ENCODE peak calls at places on chromosome 20, in nine cellular contexts. G is activated T-helper 1 cell treated with anti-CD3 and anti-CD28 coated beads, Interleukin-12 subunit alpha, Interleukin-12 subunit beta, Interleukin-2, Interleukin-4 antibody, amounts not matched to agents 30 ng/mL and 10 ng/mL and 1 ng/mL, durations not matched to agents 14 hours and 24 hours and 36 hours; S is A172; R is stimulated activated naive B cell treated with anti-CD40 and anti-IgM and Interleukin-4, amounts not matched to agents 10 μg/mL and 1 μg/mL and 100 μg/mL, for 72 hours; Z is AG10803; X is pancreas; V is activated naive CD4-positive, alpha-beta T cell treated with anti-CD3 and anti-CD28 coated beads, Interleukin-2, amount 50 U/mL, for 16 hours; N is ureter; H is HCEC 1CT. D is an unnamed sample.

GRCh38 chr20:44615169-44615791 is 32.9 kb downstream of the PKIG start:
- DNase-seq in G (no peak), S (no peak), R (peak), Z (no peak), X (no peak), V (no peak), N (no peak), H (no peak), D (peak)

GRCh38 chr20:37516697-37517370 is 4.2 kb upstream of the NNAT start:
- DNase-seq in G (no peak), S (no peak), R (no peak), Z (peak), X (no peak), V (no peak), N (no peak), H (peak), D (no peak)

GRCh38 chr20:24787621-24788020 is 161.4 kb upstream of the CST7 start:
- DNase-seq in G (no peak), S (no peak), R (no peak), Z (no peak), X (no peak), V (no peak), N (no peak), H (no peak), D (no peak)

GRCh38 chr20:45020236-45020886 is 54.0 kb downstream of the STK4 start:
- DNase-seq in G (no peak), S (no peak), R (no peak), Z (peak), X (no peak), V (no peak), N (peak), H (peak), D (no peak)

GRCh38 chr20:3045042-3045815 is 623 bp upstream of the MRPS26 start:
- DNase-seq in G (no peak), S (peak), R (peak), Z (peak), X (peak), V (peak), N (no peak), H (peak), D (peak)

GRCh38 chr20:38673261-38673660 is 51.0 kb upstream of the SLC32A1 start:
- DNase-seq in G (no peak), S (no peak), R (no peak), Z (no peak), X (no peak), V (no peak), N (no peak), H (no peak), D (no peak)

GRCh38 chr20:41135187-41135887 is 2.0 kb upstream of the PLCG1 start:
- DNase-seq in G (peak), S (peak), R (peak), Z (no peak), X (peak), V (peak), N (no peak), H (no peak), D (no peak)

GRCh38 chr20:63118303-63118670 is 97.6 kb downstream of the YTHDF1 start:
- DNase-seq in G (no peak), S (no peak), R (no peak), Z (no peak), X (peak), V (no peak), N (no peak), H (no peak), D (no peak)

GRCh38 chr20:62665826-62666735 is 23.8 kb downstream of the SLCO4A1 start:
- DNase-seq in G (no peak), S (peak), R (no peak), Z (no peak), X (no peak), V (no peak), N (no peak), H (no peak), D (no peak)

GRCh38 chr20:741620-742019 is 26.7 kb downstream of the SLC52A3 start:
- DNase-seq in G (no peak), S (no peak), R (no peak), Z (no peak), X (no peak), V (no peak), N (no peak), H (no peak), D (no peak)

GRCh38 chr20:50118203-50118602 is 5.3 kb upstream of the UBE2V1 start:
- DNase-seq in G (no peak), S (no peak), R (no peak), Z (no peak), X (no peak), V (no peak), N (no peak), H (no peak), D (no peak)

GRCh38 chr20:32359633-32360332 is 1.7 kb downstream of the ASXL1 start:
- DNase-seq in G (no peak), S (no peak), R (no peak), Z (peak), X (no peak), V (no peak), N (no peak), H (no peak), D (peak)

GRCh38 chr20:63277466-63278272 is 5.1 kb downstream of the ARFGAP1 start:
- DNase-seq in G (no peak), S (no peak), R (no peak), Z (no peak), X (peak), V (no peak), N (no peak), H (no peak), D (no peak)

GRCh38 chr20:22763257-22763906 is 179.0 kb upstream of the FOXA2 start:
- DNase-seq in G (no peak), S (peak), R (no peak), Z (peak), X (no peak), V (no peak), N (peak), H (no peak), D (peak)

GRCh38 chr20:61185841-61186601 is 66.0 kb upstream of the CDH4 start:
- DNase-seq in G (no peak), S (peak), R (no peak), Z (peak), X (no peak), V (no peak), N (no peak), H (peak), D (peak)